ENCODE peak calls at places on chromosomes 2 and 18, in eight cellular contexts. B is CD8-positive, alpha-beta T cell; S is CD8-positive, alpha-beta memory T cell; T is upper lobe of right lung; N is neural progenitor cell; V is astrocyte; Z is CD4-positive, CD25-positive, alpha-beta regulatory T cell; C is prostate gland. X is an unnamed sample.

GRCh38 chr2:122705751-122706150 is 950.3 kb downstream of the TSN start:
- DNase-seq in N (no peak), T (no peak), C (no peak), B (no peak), Z (no peak), S (no peak), V (no peak), X (no peak)

GRCh38 chr18:56433919-56434318 is 204.5 kb downstream of the TXNL1 start:
- DNase-seq in T (no peak), N (no peak), B (no peak), C (no peak), Z (no peak), V (no peak), S (no peak), X (no peak)

GRCh38 chr2:199760574-199760973 is 90.4 kb downstream of the FTCDNL1 start:
- DNase-seq in C (no peak), V (no peak), B (no peak), S (no peak), N (no peak), Z (no peak), T (no peak), X (no peak)

GRCh38 chr18:10006261-10006903 is 92.6 kb downstream of the VAPA start:
- DNase-seq in N (no peak), S (no peak), T (no peak), B (no peak), Z (no peak), V (peak; percentile 12), C (no peak), X (no peak)

GRCh38 chr2:64105676-64106461 is 38.4 kb downstream of the PELI1 start:
- DNase-seq in C (no peak), N (no peak), S (no peak), B (no peak), V (peak; percentile 34), T (no peak), Z (no peak), X (no peak)

GRCh38 chr2:147122944-147123343 is 721.9 kb upstream of the ACVR2A start:
- DNase-seq in B (no peak), C (no peak), S (no peak), N (no peak), T (no peak), Z (no peak), V (no peak), X (no peak)

GRCh38 chr2:207939342-207940108 is 85.8 kb downstream of the PLEKHM3 start:
- DNase-seq in T (no peak), N (no peak), V (no peak), S (no peak), B (no peak), C (no peak), Z (no peak), X (no peak)

GRCh38 chr2:74250189-74250631 is 51.8 kb downstream of the MTHFD2 start:
- DNase-seq in B (peak; percentile 71), T (peak; percentile 71), C (peak; percentile 20), Z (peak; percentile 37), S (peak; percentile 54), V (peak; percentile 8), N (peak; percentile 71), X (peak; percentile 68)

GRCh38 chr2:15636972-15637785 is 45.5 kb downstream of the DDX1 start:
- DNase-seq in T (no peak), Z (peak; percentile 20), N (peak; percentile 85), C (peak; percentile 69), V (peak; percentile 46), B (peak; percentile 73), S (peak; percentile 42), X (peak; percentile 75)

GRCh38 chr18:13414102-13414501 is 195.5 kb downstream of the LDLRAD4 start:
- DNase-seq in Z (no peak), S (no peak), N (no peak), T (no peak), C (no peak), V (no peak), B (no peak), X (no peak)

GRCh38 chr18:46407471-46408166 is 249.4 kb downstream of the LOXHD1 start:
- DNase-seq in T (no peak), S (no peak), V (peak; percentile 55), C (no peak), B (no peak), N (no peak), Z (no peak), X (no peak)

GRCh38 chr2:112630268-112630667 is 15.5 kb upstream of the SLC20A1 start:
- DNase-seq in C (no peak), S (no peak), T (peak; percentile 8), V (no peak), Z (no peak), B (peak; percentile 53), N (peak; percentile 34), X (no peak)

GRCh38 chr18:34821669-34822210 is 111.6 kb downstream of the DTNA start:
- DNase-seq in V (no peak), Z (no peak), T (no peak), S (no peak), B (no peak), N (no peak), C (no peak), X (no peak)

GRCh38 chr2:74387346-74387745 is 7.2 kb upstream of the DCTN1 start:
- DNase-seq in S (no peak), Z (no peak), V (peak; percentile 45), B (no peak), N (no peak), C (no peak), T (no peak), X (no peak)

GRCh38 chr2:207528980-207529329 is 807 bp upstream of the CREB1 start:
- DNase-seq in T (no peak), V (no peak), N (no peak), B (peak; percentile 73), C (no peak), Z (peak; percentile 69), S (peak; percentile 68), X (no peak)

GRCh38 chr2:39325966-39326365 is 82.2 kb upstream of the CDKL4 start:
- DNase-seq in T (no peak), S (no peak), C (no peak), B (no peak), Z (no peak), V (peak; percentile 41), N (no peak), X (no peak)

GRCh38 chr2:240207661-240208060 is 67.2 kb upstream of the OTOS start:
- DNase-seq in C (no peak), T (peak; percentile 53), S (no peak), V (no peak), B (no peak), N (no peak), Z (no peak), X (no peak)

GRCh38 chr2:144516981-144517824 is 2.7 kb downstream of the ZEB2 start:
- DNase-seq in Z (no peak), N (peak; percentile 67), T (peak; percentile 77), C (no peak), S (peak; percentile 40), V (peak; percentile 96), B (peak; percentile 70), X (peak; percentile 81)

GRCh38 chr2:217875138-217875537 is 127.7 kb downstream of the TNS1 start:
- DNase-seq in V (no peak), C (no peak), T (no peak), N (no peak), B (no peak), S (no peak), Z (no peak), X (no peak)

GRCh38 chr2:11079131-11079824 is 76.0 kb upstream of the SLC66A3 start:
- DNase-seq in B (no peak), S (no peak), Z (no peak), T (no peak), V (no peak), C (no peak), N (no peak), X (peak; percentile 20)

GRCh38 chr2:33321236-33321731 is 155.2 kb upstream of the RASGRP3 start:
- DNase-seq in S (no peak), V (peak; percentile 80), C (no peak), N (no peak), B (no peak), Z (no peak), T (no peak), X (no peak)

GRCh38 chr2:42312106-42312505 is 48.9 kb downstream of the COX7A2L start:
- DNase-seq in V (no peak), N (no peak), B (no peak), C (no peak), S (no peak), T (no peak), Z (no peak), X (no peak)

GRCh38 chr2:138132108-138132507 is 167.8 kb downstream of the HNMT start:
- DNase-seq in N (no peak), B (no peak), V (no peak), S (no peak), T (no peak), Z (no peak), C (no peak), X (no peak)

GRCh38 chr18:62717059-62717849 is 1.9 kb downstream of the PHLPP1 start:
- DNase-seq in T (no peak), S (peak; percentile 54), V (peak; percentile 70), C (peak; percentile 65), N (no peak), B (peak; percentile 64), Z (peak; percentile 35), X (no peak)

GRCh38 chr2:170965446-170966225 is 36.6 kb downstream of the GORASP2 start:
- DNase-seq in V (peak; percentile 87), B (no peak), S (no peak), N (no peak), T (no peak), C (no peak), Z (no peak), X (no peak)
- H3K36me3 ChIP-seq in V (peaks cover 47% of the 10 kb centered on the region), B (peaks cover 47% of the 10 kb centered on the region), S (peaks cover 49% of the 10 kb centered on the region), N (peaks cover 2% of the 10 kb centered on the region), T (peaks cover 70% of the 10 kb centered on the region), C (peaks cover 11% of the 10 kb centered on the region), Z (peaks cover 66% of the 10 kb centered on the region), X (peaks cover 65% of the 10 kb centered on the region)

GRCh38 chr2:195563857-195564512 is 93.0 kb upstream of the SLC39A10 start:
- DNase-seq in S (no peak), T (no peak), Z (no peak), N (no peak), C (no peak), B (no peak), V (peak; percentile 85), X (no peak)
- H3K27ac ChIP-seq in S (peak overlapping the region; percentile 42), T (peak overlapping the region; percentile 44), Z (peak overlapping the region; percentile 78), N (no peak overlapping the region), C (no peak overlapping the region), B (no peak overlapping the region), V (peak overlapping the region; percentile 53), X (no peak overlapping the region)

GRCh38 chr2:27708257-27708654 is 44.6 kb downstream of the SLC4A1AP start:
- DNase-seq in S (no peak), B (no peak), C (no peak), N (no peak), T (no peak), Z (no peak), V (no peak), X (no peak)
- H3K4me1 ChIP-seq in S (peaks cover 6% of the 10 kb centered on the region), B (no peaks in the 10 kb centered on the region), C (peaks cover 14% of the 10 kb centered on the region), N (peaks cover 4% of the 10 kb centered on the region), T (peaks cover 30% of the 10 kb centered on the region), Z (peaks cover 5% of the 10 kb centered on the region), V (peaks cover 31% of the 10 kb centered on the region), X (peaks cover 89% of the 10 kb centered on the region)

DNA sequence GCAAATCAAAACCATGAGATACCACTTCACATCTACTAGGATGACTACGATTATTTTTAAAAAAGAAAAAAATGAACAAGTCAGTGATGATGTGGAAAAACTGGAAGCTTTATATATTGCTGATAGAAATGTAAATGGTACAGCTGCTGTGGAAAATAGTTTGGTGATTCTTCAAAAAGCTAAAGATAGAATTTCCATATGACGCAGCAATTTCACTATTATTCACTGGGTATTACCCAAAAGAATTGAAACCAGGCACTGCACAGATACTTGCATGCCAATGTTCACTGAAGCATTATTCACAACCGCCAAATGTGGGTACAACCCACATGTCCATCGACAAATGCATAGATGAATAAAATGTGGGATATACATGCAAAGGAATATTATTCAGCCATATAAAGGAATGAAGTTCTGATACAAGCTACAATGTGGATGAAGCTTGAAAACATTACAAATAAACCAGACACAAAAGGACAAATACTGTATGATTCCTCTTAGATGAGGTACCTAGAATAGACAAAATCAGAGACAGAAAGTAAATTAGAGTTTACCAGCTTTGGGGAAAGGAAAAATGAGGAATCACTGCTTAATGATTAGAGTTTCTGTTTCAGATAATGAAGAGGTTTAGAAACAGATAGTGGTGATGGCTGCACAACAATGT is 11.1 kb downstream of the RTTN start:
- DNase-seq in Z (no peak), T (no peak), B (no peak), N (no peak), S (no peak), C (no peak), V (no peak), X (no peak)
- H3K36me3 ChIP-seq in Z (peaks cover 62% of the 10 kb centered on the region), T (peaks cover 69% of the 10 kb centered on the region), B (peaks cover 38% of the 10 kb centered on the region), N (peaks cover 11% of the 10 kb centered on the region), S (peaks cover 33% of the 10 kb centered on the region), C (no peaks in the 10 kb centered on the region), V (peaks cover 12% of the 10 kb centered on the region), X (peaks cover 78% of the 10 kb centered on the region)

X was measured in tibial artery.